ENCODE peak calls at places on chromosomes 7 and 10, in five cellular contexts. H, S, Y, O and W are unnamed samples.

GRCh38 chr10:49182776-49183175 is 5.4 kb downstream of the TMEM273 start:
- DNase-seq in H (no peak), S (no peak), Y (no peak), O (no peak), W (no peak)

GRCh38 chr7:67408109-67408508 is 411.5 kb downstream of the TYW1 start:
- DNase-seq in H (no peak), S (no peak), Y (no peak), O (no peak), W (no peak)

GRCh38 chr10:123614888-123615287 is 51.3 kb upstream of the GPR26 start:
- DNase-seq in H (peak), S (peak), Y (peak), O (no peak), W (peak)

GRCh38 chr7:101891124-101891523 is 73.7 kb downstream of the CUX1 start:
- DNase-seq in H (no peak), S (no peak), Y (no peak), O (no peak), W (no peak)

GRCh38 chr10:29648114-29648982 is 13.6 kb upstream of the SVIL start:
- DNase-seq in H (no peak), S (no peak), Y (no peak), O (no peak), W (peak)

GRCh38 chr10:16942361-16943078 is 125.3 kb upstream of the RSU1 start:
- DNase-seq in H (no peak), S (no peak), Y (no peak), O (no peak), W (no peak)

GRCh38 chr7:107404740-107405537 is 64.9 kb upstream of the GPR22 start:
- DNase-seq in H (peak), S (no peak), Y (no peak), O (no peak), W (peak)

GRCh38 chr7:133703547-133703946 is 423.6 kb upstream of the LRGUK start:
- DNase-seq in H (no peak), S (no peak), Y (no peak), O (no peak), W (no peak)

GRCh38 chr7:157826566-157826965 is 489.8 kb downstream of the DNAJB6 start:
- DNase-seq in H (no peak), S (no peak), Y (no peak), O (no peak), W (no peak)

GRCh38 chr7:77330169-77330882 is 85.8 kb downstream of the GSAP start:
- DNase-seq in H (no peak), S (no peak), Y (no peak), O (peak), W (peak)

GRCh38 chr7:101315336-101315735 is 6.3 kb downstream of the IFT22 start:
- DNase-seq in H (peak), S (peak), Y (peak), O (no peak), W (peak)

GRCh38 chr7:1028044-1028770 is 16.1 kb upstream of the GPR146 start:
- DNase-seq in H (peak), S (peak), Y (peak), O (no peak), W (peak)

GRCh38 chr7:13946181-13946580 is 43.3 kb downstream of the ETV1 start:
- DNase-seq in H (no peak), S (no peak), Y (no peak), O (no peak), W (no peak)

GRCh38 chr7:2939193-2939885 is 95.2 kb upstream of the GNA12 start:
- DNase-seq in H (no peak), S (no peak), Y (no peak), O (no peak), W (no peak)

GRCh38 chr7:17099083-17099973 is 199.1 kb upstream of the AHR start:
- DNase-seq in H (no peak), S (no peak), Y (peak), O (no peak), W (no peak)

GRCh38 chr10:108112218-108112617 is 947.7 kb upstream of the SORCS1 start:
- DNase-seq in H (peak), S (no peak), Y (no peak), O (no peak), W (no peak)

GRCh38 chr10:18298256-18298655 is 158.0 kb downstream of the CACNB2 start:
- DNase-seq in H (no peak), S (no peak), Y (no peak), O (no peak), W (no peak)

DNA sequence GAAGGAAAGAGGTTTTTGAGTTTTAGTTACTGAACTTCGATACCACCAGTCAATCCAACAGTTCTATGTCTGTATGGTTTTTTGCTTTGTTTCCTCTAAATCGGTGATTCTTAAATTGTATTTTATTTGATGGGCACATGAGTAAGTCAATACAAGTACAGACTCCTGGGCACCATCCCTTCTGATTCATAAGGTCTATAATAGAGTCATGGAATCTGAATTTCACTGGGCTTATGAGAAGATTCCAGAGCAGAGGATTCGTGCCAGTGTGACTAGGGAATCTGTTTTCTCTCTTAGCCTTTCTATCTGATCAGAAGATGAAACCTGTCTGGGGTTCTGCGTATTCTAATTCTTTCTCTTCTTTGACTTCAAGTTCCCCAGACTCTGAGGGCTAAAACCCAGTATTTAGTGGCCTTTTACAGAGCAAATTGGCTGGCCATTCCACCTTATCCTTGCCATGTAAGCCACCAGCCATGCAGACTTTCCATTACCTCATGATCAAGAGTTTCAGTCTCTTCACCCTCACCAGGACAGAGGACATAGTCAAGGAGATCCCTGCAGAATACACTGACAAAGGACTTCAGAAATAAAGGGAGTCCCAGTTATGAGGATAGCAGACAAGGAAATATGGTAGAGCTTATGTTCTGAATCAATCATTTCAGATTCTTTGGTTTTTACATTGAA is 1080.6 kb upstream of the C7orf33 start:
- DNase-seq in H (no peak), S (no peak), Y (no peak), O (no peak), W (no peak)
- TF ChIP-seq EZH2 in H (no peak), S (no peak), Y (no peak), O (no peak), W (no peak)

DNA sequence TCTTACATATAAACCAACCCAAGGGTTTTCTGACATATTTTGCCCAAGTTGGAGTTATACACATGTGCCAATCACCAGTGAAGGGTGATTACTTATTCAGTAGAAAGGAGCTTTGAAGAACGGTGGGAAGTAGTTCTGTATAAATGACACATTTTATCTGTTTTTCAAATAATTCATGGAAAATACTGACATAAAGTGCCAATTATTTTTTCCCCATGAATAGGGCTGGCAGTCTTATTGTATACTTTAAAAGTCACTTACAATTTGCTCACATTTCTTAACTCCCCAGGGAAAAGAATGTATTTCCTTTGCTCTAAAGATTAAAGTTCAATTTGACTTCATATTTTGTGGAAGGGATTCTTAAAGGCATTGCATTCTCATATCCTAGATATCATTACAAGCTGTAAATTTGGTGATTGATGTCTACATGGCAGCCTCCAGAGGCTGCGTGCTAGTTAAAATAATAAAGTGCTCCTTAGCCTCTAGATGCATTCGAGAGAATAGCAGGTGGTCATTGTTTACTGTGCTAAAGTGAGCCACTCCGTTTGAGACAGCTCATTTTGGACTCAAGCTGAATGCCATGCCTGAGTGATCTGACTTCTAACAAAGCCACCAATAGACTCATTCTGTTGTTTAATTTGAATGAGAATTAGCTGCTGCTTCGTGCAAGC is 148.8 kb upstream of the NRP1 start:
- DNase-seq in H (peak), S (no peak), Y (no peak), O (no peak), W (no peak)
- H3K4me2 ChIP-seq in H (peak), S (no peak), Y (no peak), O (no peak), W (no peak)

DNA sequence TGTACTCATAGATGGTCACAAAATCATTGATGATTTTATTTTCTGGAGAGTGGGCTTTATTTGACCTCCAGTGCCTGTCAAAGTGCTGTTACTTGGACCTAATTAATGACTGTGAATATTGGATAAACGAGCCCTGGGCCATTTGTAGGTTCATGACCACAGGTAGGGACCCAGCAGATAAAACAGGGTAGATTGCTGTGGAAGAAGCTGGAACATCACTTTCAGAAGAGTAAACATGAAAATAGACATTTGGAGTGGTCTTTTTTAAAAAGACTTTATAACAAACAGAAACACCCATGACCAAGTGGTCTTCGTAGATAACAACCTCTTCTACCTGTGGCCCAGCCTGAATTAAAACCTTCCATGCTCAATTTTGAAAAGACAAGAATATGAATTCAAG is 472.8 kb upstream of the MKI67 start:
- DNase-seq in H (no peak), S (no peak), Y (no peak), O (no peak), W (no peak)
- TF ChIP-seq POLR2AphosphoS5 in H (no peak), S (no peak), Y (no peak), O (no peak), W (no peak)

GRCh38 chr7:22550514-22551010 is 50.6 kb upstream of the STEAP1B start:
- DNase-seq in H (no peak), S (no peak), Y (no peak), O (no peak), W (no peak)

GRCh38 chr7:22548313-22548712 is 48.3 kb upstream of the STEAP1B start:
- DNase-seq in H (no peak), S (no peak), Y (no peak), O (no peak), W (no peak)

GRCh38 chr7:22549051-22549450 is 49.1 kb upstream of the STEAP1B start:
- DNase-seq in H (peak), S (no peak), Y (no peak), O (no peak), W (no peak)

GRCh38 chr7:22551768-22552513 is 52.0 kb upstream of the STEAP1B start:
- DNase-seq in H (no peak), S (no peak), Y (no peak), O (no peak), W (no peak)

GRCh38 chr7:22549667-22550513 is 49.9 kb upstream of the STEAP1B start:
- DNase-seq in H (peak), S (no peak), Y (peak), O (no peak), W (peak)
- TF ChIP-seq EZH2 in H (no peak), S (no peak), Y (no peak), O (no peak), W (peak)

GRCh38 chr10:58647770-58648169 is 135.1 kb downstream of the BICC1 start:
- DNase-seq in H (no peak), S (no peak), Y (no peak), O (no peak), W (no peak)
- H3K4me2 ChIP-seq in H (no peak), S (no peak), Y (no peak), O (no peak), W (no peak)

DNA sequence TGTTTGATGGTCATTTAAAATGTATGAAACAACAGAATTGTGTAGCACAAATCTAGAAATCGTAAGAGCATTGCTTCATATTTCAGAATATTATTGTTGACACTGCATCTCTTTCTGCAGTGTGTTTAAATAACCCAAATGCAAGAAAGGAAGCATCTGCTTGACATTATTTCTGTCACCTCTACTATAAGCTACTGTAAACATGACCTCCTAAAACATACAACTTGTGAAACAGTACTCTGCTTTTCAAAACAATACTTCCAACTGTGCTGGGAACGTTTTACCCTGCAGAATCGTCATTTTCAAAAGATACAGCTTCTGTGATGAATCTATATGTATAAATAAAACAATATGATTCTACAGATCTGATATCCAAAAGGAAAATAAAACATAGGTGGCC is 82.0 kb downstream of the RNF133 start:
- DNase-seq in H (no peak), S (no peak), Y (no peak), O (no peak), W (peak)
- TF ChIP-seq POLR2AphosphoS5 in H (no peak), S (no peak), Y (no peak), O (no peak), W (no peak)

GRCh38 chr10:69630651-69631400 is 779 bp downstream of the FAM241B start:
- DNase-seq in H (no peak), S (no peak), Y (no peak), O (no peak), W (no peak)

GRCh38 chr10:69629519-69629896 is 539 bp upstream of the FAM241B start:
- DNase-seq in H (no peak), S (no peak), Y (no peak), O (no peak), W (no peak)

GRCh38 chr10:69628876-69629275 is 1.2 kb upstream of the FAM241B start:
- DNase-seq in H (no peak), S (peak), Y (no peak), O (no peak), W (no peak)

GRCh38 chr10:69631566-69631965 is 1.5 kb downstream of the FAM241B start:
- DNase-seq in H (no peak), S (no peak), Y (no peak), O (no peak), W (no peak)

GRCh38 chr10:69629897-69630650 is at the start of gene FAM241B:
- DNase-seq in H (peak), S (peak), Y (peak), O (no peak), W (no peak)
- TF ChIP-seq EZH2 in H (peak), S (no peak), Y (no peak), O (no peak), W (peak)

GRCh38 chr7:43112941-43113621 is 634 bp downstream of the HECW1 start:
- DNase-seq in H (peak), S (peak), Y (no peak), O (no peak), W (peak)

GRCh38 chr7:43113622-43114450 is 1.4 kb downstream of the HECW1 start:
- DNase-seq in H (no peak), S (no peak), Y (no peak), O (no peak), W (no peak)

GRCh38 chr7:43114451-43114765 is 2.0 kb downstream of the HECW1 start:
- DNase-seq in H (peak), S (no peak), Y (no peak), O (no peak), W (no peak)

GRCh38 chr7:43110790-43111362 is 1.6 kb upstream of the HECW1 start:
- DNase-seq in H (no peak), S (no peak), Y (no peak), O (no peak), W (no peak)

GRCh38 chr7:43112088-43112940 is at the start of gene HECW1:
- DNase-seq in H (peak), S (no peak), Y (no peak), O (no peak), W (no peak)
- H3K4me2 ChIP-seq in H (peak), S (peak), Y (no peak), O (peak), W (no peak)

GRCh38 chr10:74956555-74957111 is 130.2 kb downstream of the KAT6B start:
- DNase-seq in H (no peak), S (no peak), Y (no peak), O (no peak), W (no peak)

GRCh38 chr10:74955796-74956195 is 129.4 kb downstream of the KAT6B start:
- DNase-seq in H (no peak), S (no peak), Y (no peak), O (no peak), W (no peak)

GRCh38 chr10:74949434-74949833 is 123.0 kb downstream of the KAT6B start:
- DNase-seq in H (no peak), S (no peak), Y (no peak), O (no peak), W (peak)

GRCh38 chr10:74949843-74950765 is 123.7 kb downstream of the KAT6B start:
- DNase-seq in H (no peak), S (no peak), Y (no peak), O (no peak), W (no peak)

DNA sequence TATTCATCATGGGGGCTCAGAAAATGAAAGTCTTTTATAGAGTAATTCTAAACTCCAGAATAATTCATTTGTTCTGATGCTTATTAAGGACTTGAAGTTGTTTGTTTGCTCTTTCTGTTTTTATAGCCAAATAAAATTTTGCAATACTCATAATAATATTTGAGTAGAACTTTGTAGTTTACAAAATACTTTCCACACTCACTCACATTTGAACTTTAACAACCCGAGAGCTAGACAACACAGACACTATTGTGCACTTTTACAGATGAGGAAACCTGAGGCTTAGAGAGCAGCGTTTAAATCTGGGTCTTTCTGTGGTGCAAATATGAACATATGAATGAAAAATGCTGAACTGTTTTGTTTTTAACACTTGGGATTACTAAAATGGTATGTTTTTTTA is 126.8 kb downstream of the KAT6B start:
- DNase-seq in H (no peak), S (no peak), Y (no peak), O (no peak), W (no peak)
- TF ChIP-seq POLR2AphosphoS5 in H (no peak), S (no peak), Y (no peak), O (no peak), W (no peak)